ENCODE peak calls at places on chromosomes 5 and 9, in four cellular contexts. K is fibroblast of lung, A is mammary epithelial cell, P is astrocyte. O is an unnamed sample.

GRCh38 chr9:81607593-81608288 is 81.6 kb downstream of the TLE1 start:
- DNase-seq in K (no peak), A (no peak), P (no peak), O (no peak)

GRCh38 chr5:36576721-36577120 is 29.7 kb upstream of the SLC1A3 start:
- DNase-seq in K (no peak), A (peak; percentile 29), P (no peak), O (no peak)

GRCh38 chr5:61342066-61342465 is 10.0 kb downstream of the ZSWIM6 start:
- DNase-seq in K (peak; percentile 89), A (peak; percentile 73), P (peak; percentile 83), O (no peak)

GRCh38 chr5:121572061-121572460 is 279.6 kb upstream of the FTMT start:
- DNase-seq in K (peak; percentile 51), A (no peak), P (peak; percentile 45), O (no peak)

GRCh38 chr9:91945277-91946074 is 4.6 kb downstream of the ROR2 start:
- DNase-seq in K (peak; percentile 22), A (no peak), P (peak; percentile 20), O (no peak)

GRCh38 chr5:98771389-98772109 is 1.9 kb upstream of the RGMB start:
- DNase-seq in K (peak; percentile 84), A (peak; percentile 73), P (peak; percentile 76), O (peak; percentile 64)

GRCh38 chr9:122332083-122332482 is 38.7 kb upstream of the PTGS1 start:
- DNase-seq in K (no peak), A (no peak), P (no peak), O (no peak)

GRCh38 chr5:95760291-95761191 is 29.4 kb downstream of the RHOBTB3 start:
- DNase-seq in K (peak; percentile 100), A (peak; percentile 65), P (peak; percentile 99), O (no peak)

GRCh38 chr5:115309751-115310370 is 13.4 kb upstream of the CCDC112 start:
- DNase-seq in K (peak; percentile 48), A (peak; percentile 43), P (peak; percentile 41), O (no peak)

GRCh38 chr9:137057545-137057944 is 3.7 kb upstream of the ENTPD2 start:
- DNase-seq in K (no peak), A (no peak), P (no peak), O (no peak)

GRCh38 chr9:121252104-121252851 is 15.7 kb upstream of the GSN start:
- DNase-seq in K (no peak), A (no peak), P (no peak), O (no peak)

GRCh38 chr5:11564716-11565115 is 339.5 kb downstream of the CTNND2 start:
- DNase-seq in K (peak; percentile 25), A (no peak), P (peak; percentile 13), O (no peak)

GRCh38 chr9:108703414-108703813 is 152.4 kb downstream of the ACTL7B start:
- DNase-seq in K (no peak), A (no peak), P (no peak), O (no peak)

GRCh38 chr9:93566408-93567270 is 9.7 kb upstream of the PHF2 start:
- DNase-seq in K (peak; percentile 92), A (peak; percentile 91), P (peak; percentile 83), O (peak; percentile 97)
- H3K9me3 ChIP-seq in K (no peaks in the 10 kb centered on the region), A (no peaks in the 10 kb centered on the region), P (no peaks in the 10 kb centered on the region), O (no peaks in the 10 kb centered on the region)

GRCh38 chr5:141412853-141413539 is at the start of gene PCDHGA10:
- DNase-seq in K (peak; percentile 65), A (peak; percentile 34), P (peak; percentile 47), O (no peak)

GRCh38 chr5:141413540-141414069 is 818 bp downstream of the PCDHGA10 start:
- DNase-seq in K (no peak), A (no peak), P (no peak), O (no peak)

GRCh38 chr5:141411575-141411974 is 1.2 kb upstream of the PCDHGA10 start:
- DNase-seq in K (no peak), A (no peak), P (no peak), O (no peak)

GRCh38 chr5:141409598-141410306 is 1.9 kb downstream of the PCDHGB6 start:
- DNase-seq in K (no peak), A (no peak), P (no peak), O (no peak)
- H3K9me3 ChIP-seq in K (peaks cover 6% of the 10 kb centered on the region), A (peaks cover 47% of the 10 kb centered on the region), P (peaks cover 38% of the 10 kb centered on the region), O (peaks cover 58% of the 10 kb centered on the region)

GRCh38 chr5:53691014-53691413 is 130.6 kb downstream of the NDUFS4 start:
- DNase-seq in K (no peak), A (no peak), P (no peak), O (no peak)

GRCh38 chr5:53694520-53695022 is 134.1 kb downstream of the NDUFS4 start:
- DNase-seq in K (no peak), A (no peak), P (no peak), O (no peak)
- H3K9me3 ChIP-seq in K (no peaks in the 10 kb centered on the region), A (peaks cover 12% of the 10 kb centered on the region), P (no peaks in the 10 kb centered on the region), O (peaks cover 47% of the 10 kb centered on the region)

GRCh38 chr5:45109062-45109461 is 300.3 kb downstream of the MRPS30 start:
- DNase-seq in K (no peak), A (no peak), P (no peak), O (no peak)
- H3K9me3 ChIP-seq in K (no peaks in the 10 kb centered on the region), A (peaks cover 14% of the 10 kb centered on the region), P (no peaks in the 10 kb centered on the region), O (no peaks in the 10 kb centered on the region)

DNA sequence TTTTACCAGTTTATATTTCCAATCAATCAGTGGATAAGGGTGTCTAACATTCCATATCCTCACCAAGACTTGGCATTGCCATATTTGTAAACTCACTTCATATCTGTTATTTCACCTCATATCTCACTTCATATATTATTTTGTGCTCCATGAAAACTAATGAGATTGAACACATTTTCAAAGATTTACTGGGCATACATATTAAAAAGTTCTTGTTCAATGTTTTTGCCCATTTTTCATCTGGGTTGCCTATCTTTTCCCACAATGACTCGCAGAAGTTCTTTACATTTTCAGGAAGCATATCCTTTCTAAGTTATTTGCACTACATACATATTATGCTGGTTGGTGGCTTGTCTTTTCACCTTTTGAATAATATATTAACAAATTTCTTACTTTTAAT is 15.3 kb downstream of the ZNF510 start:
- DNase-seq in K (no peak), A (no peak), P (no peak), O (no peak)
- H3K9me3 ChIP-seq in K (peaks cover 10% of the 10 kb centered on the region), A (peaks cover 70% of the 10 kb centered on the region), P (peaks cover 58% of the 10 kb centered on the region), O (peaks cover 72% of the 10 kb centered on the region)